ENCODE peak calls at places on chromosomes 16 and 17, in eight cellular contexts. L, N, P, D, V, B, H and E are unnamed samples.

GRCh38 chr17:78412403-78412802 is 34.0 kb downstream of the PGS1 start:
- DNase-seq in L (no peak), N (no peak), P (no peak), D (no peak), V (no peak), B (no peak), H (no peak), E (no peak)

GRCh38 chr17:45114117-45114932 is 18.0 kb downstream of the PLCD3 start:
- DNase-seq in L (no peak), N (no peak), P (no peak), D (no peak), V (no peak), B (no peak), H (no peak), E (no peak)

GRCh38 chr16:51159296-51159695 is 8.2 kb upstream of the SALL1 start:
- DNase-seq in L (no peak), N (no peak), P (no peak), D (no peak), V (no peak), B (no peak), H (no peak), E (no peak)

GRCh38 chr16:10083301-10083700 is 98.9 kb downstream of the GRIN2A start:
- DNase-seq in L (no peak), N (no peak), P (no peak), D (no peak), V (no peak), B (no peak), H (no peak), E (no peak)

GRCh38 chr17:18070861-18071340 is 16.8 kb upstream of the DRG2 start:
- DNase-seq in L (no peak), N (peak), P (peak), D (no peak), V (no peak), B (peak), H (no peak), E (no peak)

GRCh38 chr17:59342681-59343127 is 11.2 kb downstream of the YPEL2 start:
- DNase-seq in L (no peak), N (no peak), P (no peak), D (no peak), V (no peak), B (peak), H (no peak), E (no peak)

GRCh38 chr16:2195316-2196161 is 866 bp downstream of the CASKIN1 start:
- DNase-seq in L (no peak), N (no peak), P (no peak), D (no peak), V (no peak), B (no peak), H (no peak), E (no peak)

GRCh38 chr16:48050871-48051270 is 104.9 kb downstream of the ABCC12 start:
- DNase-seq in L (no peak), N (no peak), P (no peak), D (no peak), V (no peak), B (no peak), H (no peak), E (no peak)

GRCh38 chr16:21150375-21151001 is at the start of gene DNAH3:
- DNase-seq in L (peak), N (peak), P (no peak), D (no peak), V (no peak), B (no peak), H (no peak), E (no peak)

GRCh38 chr17:56908061-56908542 is 5.7 kb downstream of the TRIM25 start:
- DNase-seq in L (peak), N (no peak), P (no peak), D (no peak), V (no peak), B (peak), H (peak), E (peak)

GRCh38 chr17:11944587-11944986 is 52.7 kb downstream of the ZNF18 start:
- DNase-seq in L (no peak), N (no peak), P (no peak), D (no peak), V (no peak), B (no peak), H (no peak), E (no peak)

GRCh38 chr16:85306071-85306792 is 194.0 kb upstream of the CIBAR2 start:
- DNase-seq in L (peak), N (peak), P (peak), D (no peak), V (no peak), B (peak), H (peak), E (peak)

GRCh38 chr16:4111748-4112696 is 4.2 kb downstream of the ADCY9 start:
- DNase-seq in L (no peak), N (peak), P (no peak), D (no peak), V (no peak), B (no peak), H (no peak), E (no peak)

GRCh38 chr17:42233148-42233547 is 38.9 kb upstream of the GHDC start:
- DNase-seq in L (no peak), N (no peak), P (no peak), D (no peak), V (no peak), B (no peak), H (no peak), E (no peak)

GRCh38 chr17:50052822-50053653 is 2.9 kb upstream of the ITGA3 start:
- DNase-seq in L (peak), N (peak), P (no peak), D (no peak), V (peak), B (no peak), H (peak), E (no peak)